ENCODE peak calls at places on chromosomes 4 and X, in five cellular contexts. One of them, this sample, is unnamed.

GRCh38 chr4:152220201-152220666 is 315.7 kb downstream of the FBXW7 start:
- DNase-seq in lower lobe of right lung: no peak
- DNase-seq in heart left ventricle: no peak
- DNase-seq in fibroblast of the aortic adventitia: peak; percentile 84
- DNase-seq in iPS DF 6.9: no peak
- DNase-seq in this sample: no peak

GRCh38 chrX:1416965-1417760 is 25.2 kb upstream of the SLC25A6 start:
- DNase-seq in lower lobe of right lung: peak; percentile 12
- DNase-seq in heart left ventricle: no peak
- DNase-seq in fibroblast of the aortic adventitia: no peak
- DNase-seq in iPS DF 6.9: no peak
- DNase-seq in this sample: no peak

GRCh38 chrX:70174754-70175153 is 2.5 kb upstream of the DGAT2L6 start:
- DNase-seq in lower lobe of right lung: no peak
- DNase-seq in heart left ventricle: no peak
- DNase-seq in fibroblast of the aortic adventitia: peak; percentile 76
- DNase-seq in iPS DF 6.9: no peak
- DNase-seq in this sample: no peak

GRCh38 chr4:11183358-11183745 is 245.3 kb downstream of the HS3ST1 start:
- DNase-seq in lower lobe of right lung: no peak
- DNase-seq in heart left ventricle: no peak
- DNase-seq in fibroblast of the aortic adventitia: peak; percentile 49
- DNase-seq in iPS DF 6.9: no peak
- DNase-seq in this sample: no peak

GRCh38 chr4:168019019-168019651 is 73.2 kb upstream of the ANXA10 start:
- DNase-seq in lower lobe of right lung: no peak
- DNase-seq in heart left ventricle: no peak
- DNase-seq in fibroblast of the aortic adventitia: peak; percentile 77
- DNase-seq in iPS DF 6.9: no peak
- DNase-seq in this sample: no peak

GRCh38 chr4:20496078-20496477 is 204.2 kb upstream of the PACRGL start:
- DNase-seq in lower lobe of right lung: no peak
- DNase-seq in heart left ventricle: no peak
- DNase-seq in fibroblast of the aortic adventitia: no peak
- DNase-seq in iPS DF 6.9: no peak
- DNase-seq in this sample: no peak

GRCh38 chrX:25344191-25344936 is 328.6 kb upstream of the ARX start:
- DNase-seq in lower lobe of right lung: no peak
- DNase-seq in heart left ventricle: no peak
- DNase-seq in fibroblast of the aortic adventitia: no peak
- DNase-seq in iPS DF 6.9: no peak
- DNase-seq in this sample: no peak

GRCh38 chr4:4410271-4410670 is 23.4 kb downstream of the NSG1 start:
- DNase-seq in lower lobe of right lung: peak; percentile 31
- DNase-seq in heart left ventricle: no peak
- DNase-seq in fibroblast of the aortic adventitia: no peak
- DNase-seq in iPS DF 6.9: no peak
- DNase-seq in this sample: no peak

GRCh38 chr4:152633118-152633517 is 46.7 kb downstream of the TMEM154 start:
- DNase-seq in lower lobe of right lung: no peak
- DNase-seq in heart left ventricle: no peak
- DNase-seq in fibroblast of the aortic adventitia: no peak
- DNase-seq in iPS DF 6.9: no peak
- DNase-seq in this sample: peak; percentile 17

GRCh38 chr4:113708250-113708649 is 53.3 kb downstream of the CAMK2D start:
- DNase-seq in lower lobe of right lung: no peak
- DNase-seq in heart left ventricle: no peak
- DNase-seq in fibroblast of the aortic adventitia: no peak
- DNase-seq in iPS DF 6.9: no peak
- DNase-seq in this sample: no peak

GRCh38 chrX:147811803-147812202 is 99.9 kb upstream of the FMR1 start:
- DNase-seq in lower lobe of right lung: no peak
- DNase-seq in heart left ventricle: no peak
- DNase-seq in fibroblast of the aortic adventitia: no peak
- DNase-seq in iPS DF 6.9: no peak
- DNase-seq in this sample: no peak

GRCh38 chr4:79842162-79842561 is 230.9 kb downstream of the ANTXR2 start:
- DNase-seq in lower lobe of right lung: no peak
- DNase-seq in heart left ventricle: no peak
- DNase-seq in fibroblast of the aortic adventitia: no peak
- DNase-seq in iPS DF 6.9: no peak
- DNase-seq in this sample: no peak

GRCh38 chr4:138275946-138276621 is 33.9 kb upstream of the SLC7A11 start:
- DNase-seq in lower lobe of right lung: no peak
- DNase-seq in heart left ventricle: no peak
- DNase-seq in fibroblast of the aortic adventitia: peak; percentile 89
- DNase-seq in iPS DF 6.9: no peak
- DNase-seq in this sample: no peak

GRCh38 chr4:121980643-121981042 is 28.8 kb upstream of the TRPC3 start:
- DNase-seq in lower lobe of right lung: no peak
- DNase-seq in heart left ventricle: no peak
- DNase-seq in fibroblast of the aortic adventitia: no peak
- DNase-seq in iPS DF 6.9: no peak
- DNase-seq in this sample: no peak

GRCh38 chr4:152485726-152486276 is 50.1 kb downstream of the FBXW7 start:
- DNase-seq in lower lobe of right lung: no peak
- DNase-seq in heart left ventricle: no peak
- DNase-seq in fibroblast of the aortic adventitia: peak; percentile 76
- DNase-seq in iPS DF 6.9: no peak
- DNase-seq in this sample: no peak

GRCh38 chr4:19776021-19776459 is 475.7 kb upstream of the SLIT2 start:
- DNase-seq in lower lobe of right lung: no peak
- DNase-seq in heart left ventricle: no peak
- DNase-seq in fibroblast of the aortic adventitia: peak; percentile 82
- DNase-seq in iPS DF 6.9: no peak
- DNase-seq in this sample: no peak

GRCh38 chr4:126361287-126361686 is 1046.5 kb downstream of the FAT4 start:
- DNase-seq in lower lobe of right lung: no peak
- DNase-seq in heart left ventricle: no peak
- DNase-seq in fibroblast of the aortic adventitia: no peak
- DNase-seq in iPS DF 6.9: no peak
- DNase-seq in this sample: no peak

GRCh38 chr4:126364290-126364978 is 1049.7 kb downstream of the FAT4 start:
- DNase-seq in lower lobe of right lung: no peak
- DNase-seq in heart left ventricle: no peak
- DNase-seq in fibroblast of the aortic adventitia: no peak
- DNase-seq in iPS DF 6.9: no peak
- DNase-seq in this sample: no peak
- H3K4me3 ChIP-seq in lower lobe of right lung: no peak overlapping the region
- H3K4me3 ChIP-seq in heart left ventricle: no peak overlapping the region
- H3K4me3 ChIP-seq in fibroblast of the aortic adventitia: no peak overlapping the region
- H3K4me3 ChIP-seq in iPS DF 6.9: no peak overlapping the region
- H3K4me3 ChIP-seq in this sample: no peak overlapping the region

GRCh38 chrX:9785252-9785943 is 831 bp upstream of the SHROOM2 start:
- DNase-seq in lower lobe of right lung: no peak
- DNase-seq in heart left ventricle: no peak
- DNase-seq in fibroblast of the aortic adventitia: no peak
- DNase-seq in iPS DF 6.9: no peak
- DNase-seq in this sample: no peak

GRCh38 chrX:9786839-9787635 is 808 bp downstream of the SHROOM2 start:
- DNase-seq in lower lobe of right lung: peak; percentile 44
- DNase-seq in heart left ventricle: no peak
- DNase-seq in fibroblast of the aortic adventitia: no peak
- DNase-seq in iPS DF 6.9: no peak
- DNase-seq in this sample: peak; percentile 8

GRCh38 chrX:9785944-9786741 is at the start of gene SHROOM2:
- DNase-seq in lower lobe of right lung: peak; percentile 48
- DNase-seq in heart left ventricle: no peak
- DNase-seq in fibroblast of the aortic adventitia: no peak
- DNase-seq in iPS DF 6.9: no peak
- DNase-seq in this sample: peak; percentile 12

GRCh38 chrX:9781941-9782340 is 4.3 kb upstream of the SHROOM2 start:
- DNase-seq in lower lobe of right lung: no peak
- DNase-seq in heart left ventricle: no peak
- DNase-seq in fibroblast of the aortic adventitia: no peak
- DNase-seq in iPS DF 6.9: no peak
- DNase-seq in this sample: no peak
- H3K4me3 ChIP-seq in lower lobe of right lung: no peak overlapping the region
- H3K4me3 ChIP-seq in heart left ventricle: no peak overlapping the region
- H3K4me3 ChIP-seq in fibroblast of the aortic adventitia: no peak overlapping the region
- H3K4me3 ChIP-seq in iPS DF 6.9: no peak overlapping the region
- H3K4me3 ChIP-seq in this sample: no peak overlapping the region

GRCh38 chr4:30725562-30725961 is 5.4 kb downstream of the PCDH7 start:
- DNase-seq in lower lobe of right lung: no peak
- DNase-seq in heart left ventricle: no peak
- DNase-seq in fibroblast of the aortic adventitia: peak; percentile 16
- DNase-seq in iPS DF 6.9: no peak
- DNase-seq in this sample: no peak
- H3K4me3 ChIP-seq in lower lobe of right lung: no peak overlapping the region
- H3K4me3 ChIP-seq in heart left ventricle: peak overlapping the region; percentile 48
- H3K4me3 ChIP-seq in fibroblast of the aortic adventitia: peak overlapping the region; percentile 88
- H3K4me3 ChIP-seq in iPS DF 6.9: no peak overlapping the region
- H3K4me3 ChIP-seq in this sample: no peak overlapping the region

DNA sequence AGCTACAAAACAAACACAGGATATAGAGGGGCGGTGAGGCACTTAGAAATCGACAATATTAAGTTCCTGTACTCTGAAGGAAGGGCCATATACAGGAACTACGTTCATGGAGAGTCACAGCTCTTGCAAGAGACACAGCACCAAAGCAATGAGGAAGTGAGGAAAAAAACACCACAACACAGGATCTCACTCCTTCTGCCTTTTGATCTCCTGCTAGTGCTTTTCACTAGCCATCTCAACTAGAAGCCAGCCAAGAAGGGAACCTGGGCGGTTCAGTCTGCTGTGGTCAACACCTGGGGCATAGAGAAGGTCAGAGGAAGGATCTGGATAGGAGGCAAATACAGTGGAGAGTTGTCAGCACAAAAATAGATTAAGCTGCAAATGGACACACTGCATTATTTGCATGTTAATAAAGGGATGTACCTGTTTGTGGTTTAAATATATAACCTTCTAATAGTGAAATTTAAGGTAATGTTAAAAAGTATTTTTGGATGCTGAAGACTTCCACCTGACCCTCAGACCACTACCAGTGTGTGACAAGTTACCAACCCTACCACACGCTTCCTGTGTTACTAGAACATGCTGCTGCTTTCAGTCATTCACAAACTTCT is 104.6 kb downstream of the DTHD1 start:
- DNase-seq in lower lobe of right lung: no peak
- DNase-seq in heart left ventricle: peak; percentile 16
- DNase-seq in fibroblast of the aortic adventitia: no peak
- DNase-seq in iPS DF 6.9: no peak
- DNase-seq in this sample: no peak
- H3K4me3 ChIP-seq in lower lobe of right lung: no peak overlapping the region
- H3K4me3 ChIP-seq in heart left ventricle: no peak overlapping the region
- H3K4me3 ChIP-seq in fibroblast of the aortic adventitia: no peak overlapping the region
- H3K4me3 ChIP-seq in iPS DF 6.9: no peak overlapping the region
- H3K4me3 ChIP-seq in this sample: no peak overlapping the region

GRCh38 chr4:183658362-183659028 is 490 bp downstream of the RWDD4 start:
- DNase-seq in lower lobe of right lung: peak; percentile 50
- DNase-seq in heart left ventricle: peak; percentile 25
- DNase-seq in fibroblast of the aortic adventitia: peak; percentile 19
- DNase-seq in iPS DF 6.9: no peak
- DNase-seq in this sample: peak; percentile 22

GRCh38 chr4:183659029-183659870 is at the start of the genes RWDD4 and TRAPPC11:
- DNase-seq in lower lobe of right lung: peak; percentile 99
- DNase-seq in heart left ventricle: peak; percentile 99
- DNase-seq in fibroblast of the aortic adventitia: peak; percentile 99
- DNase-seq in iPS DF 6.9: peak; percentile 80
- DNase-seq in this sample: peak; percentile 93

GRCh38 chr4:183659919-183660318 is 826 bp downstream of the TRAPPC11 start:
- DNase-seq in lower lobe of right lung: no peak
- DNase-seq in heart left ventricle: no peak
- DNase-seq in fibroblast of the aortic adventitia: peak; percentile 9
- DNase-seq in iPS DF 6.9: no peak
- DNase-seq in this sample: peak; percentile 18

GRCh38 chr4:183657564-183657963 is 1.4 kb downstream of the RWDD4 start:
- DNase-seq in lower lobe of right lung: no peak
- DNase-seq in heart left ventricle: no peak
- DNase-seq in fibroblast of the aortic adventitia: peak; percentile 21
- DNase-seq in iPS DF 6.9: no peak
- DNase-seq in this sample: no peak
- H3K4me3 ChIP-seq in lower lobe of right lung: peak overlapping the region; percentile 88
- H3K4me3 ChIP-seq in heart left ventricle: no peak overlapping the region
- H3K4me3 ChIP-seq in fibroblast of the aortic adventitia: peak overlapping the region; percentile 91
- H3K4me3 ChIP-seq in iPS DF 6.9: peak overlapping the region; percentile 6
- H3K4me3 ChIP-seq in this sample: peak overlapping the region; percentile 55

GRCh38 chr4:92198711-92199110 is 105.1 kb upstream of the GRID2 start:
- DNase-seq in lower lobe of right lung: no peak
- DNase-seq in heart left ventricle: no peak
- DNase-seq in fibroblast of the aortic adventitia: peak; percentile 78
- DNase-seq in iPS DF 6.9: no peak
- DNase-seq in this sample: no peak
- H3K4me3 ChIP-seq in lower lobe of right lung: no peak overlapping the region
- H3K4me3 ChIP-seq in heart left ventricle: no peak overlapping the region
- H3K4me3 ChIP-seq in fibroblast of the aortic adventitia: no peak overlapping the region
- H3K4me3 ChIP-seq in iPS DF 6.9: no peak overlapping the region
- H3K4me3 ChIP-seq in this sample: no peak overlapping the region

GRCh38 chrX:51728202-51728601 is 15.0 kb upstream of the GSPT2 start:
- DNase-seq in lower lobe of right lung: no peak
- DNase-seq in heart left ventricle: no peak
- DNase-seq in fibroblast of the aortic adventitia: no peak
- DNase-seq in iPS DF 6.9: no peak
- DNase-seq in this sample: no peak
- H3K4me3 ChIP-seq in lower lobe of right lung: no peak overlapping the region
- H3K4me3 ChIP-seq in heart left ventricle: no peak overlapping the region
- H3K4me3 ChIP-seq in fibroblast of the aortic adventitia: no peak overlapping the region
- H3K4me3 ChIP-seq in iPS DF 6.9: no peak overlapping the region
- H3K4me3 ChIP-seq in this sample: no peak overlapping the region

GRCh38 chr4:93084599-93085305 is 743.8 kb upstream of the ATOH1 start:
- DNase-seq in lower lobe of right lung: no peak
- DNase-seq in heart left ventricle: no peak
- DNase-seq in fibroblast of the aortic adventitia: no peak
- DNase-seq in iPS DF 6.9: peak; percentile 37
- DNase-seq in this sample: peak; percentile 9
- H3K4me3 ChIP-seq in lower lobe of right lung: no peak overlapping the region
- H3K4me3 ChIP-seq in heart left ventricle: no peak overlapping the region
- H3K4me3 ChIP-seq in fibroblast of the aortic adventitia: no peak overlapping the region
- H3K4me3 ChIP-seq in iPS DF 6.9: no peak overlapping the region
- H3K4me3 ChIP-seq in this sample: no peak overlapping the region

GRCh38 chr4:78059938-78060337 is 2.8 kb downstream of the FRAS1 start:
- DNase-seq in lower lobe of right lung: no peak
- DNase-seq in heart left ventricle: no peak
- DNase-seq in fibroblast of the aortic adventitia: no peak
- DNase-seq in iPS DF 6.9: no peak
- DNase-seq in this sample: no peak

GRCh38 chr4:78057600-78058560 is 757 bp downstream of the FRAS1 start:
- DNase-seq in lower lobe of right lung: peak; percentile 65
- DNase-seq in heart left ventricle: peak; percentile 45
- DNase-seq in fibroblast of the aortic adventitia: peak; percentile 34
- DNase-seq in iPS DF 6.9: no peak
- DNase-seq in this sample: peak; percentile 17

GRCh38 chr4:78057135-78057599 is at the start of gene FRAS1:
- DNase-seq in lower lobe of right lung: peak; percentile 45
- DNase-seq in heart left ventricle: peak; percentile 52
- DNase-seq in fibroblast of the aortic adventitia: no peak
- DNase-seq in iPS DF 6.9: no peak
- DNase-seq in this sample: peak; percentile 43

GRCh38 chr4:78058591-78059523 is 1.7 kb downstream of the FRAS1 start:
- DNase-seq in lower lobe of right lung: peak; percentile 61
- DNase-seq in heart left ventricle: peak; percentile 49
- DNase-seq in fibroblast of the aortic adventitia: peak; percentile 16
- DNase-seq in iPS DF 6.9: no peak
- DNase-seq in this sample: peak; percentile 68

GRCh38 chr4:78059524-78059889 is 2.4 kb downstream of the FRAS1 start:
- DNase-seq in lower lobe of right lung: peak; percentile 47
- DNase-seq in heart left ventricle: peak; percentile 51
- DNase-seq in fibroblast of the aortic adventitia: peak; percentile 76
- DNase-seq in iPS DF 6.9: peak; percentile 88
- DNase-seq in this sample: peak; percentile 83
- H3K4me3 ChIP-seq in lower lobe of right lung: peak overlapping the region; percentile 61
- H3K4me3 ChIP-seq in heart left ventricle: peak overlapping the region; percentile 65
- H3K4me3 ChIP-seq in fibroblast of the aortic adventitia: peak overlapping the region; percentile 67
- H3K4me3 ChIP-seq in iPS DF 6.9: peak overlapping the region; percentile 77
- H3K4me3 ChIP-seq in this sample: peak overlapping the region; percentile 67

GRCh38 chrX:140504371-140505324 is at the start of gene SOX3:
- DNase-seq in lower lobe of right lung: no peak
- DNase-seq in heart left ventricle: no peak
- DNase-seq in fibroblast of the aortic adventitia: no peak
- DNase-seq in iPS DF 6.9: no peak
- DNase-seq in this sample: no peak
- H3K4me3 ChIP-seq in lower lobe of right lung: peak within 1 kb of the TSS; percentile 21
- H3K4me3 ChIP-seq in heart left ventricle: peak within 1 kb of the TSS; percentile 5
- H3K4me3 ChIP-seq in fibroblast of the aortic adventitia: no peak within 1 kb of the TSS
- H3K4me3 ChIP-seq in iPS DF 6.9: peak within 1 kb of the TSS; percentile 83
- H3K4me3 ChIP-seq in this sample: no peak within 1 kb of the TSS

This sample was measured in HAP-1.